ENCODE peak calls at places on chromosomes 4 and X, in four cellular contexts. W is GM12878, V is K562, N is HepG2. D is an unnamed sample.

GRCh38 chr4:91448668-91449330 is 855.0 kb upstream of the GRID2 start:
- DNase-seq in W (no peak), N (no peak), V (no peak), D (no peak)

GRCh38 chr4:153432971-153433752 is 33.0 kb upstream of the TMEM131L start:
- DNase-seq in N (peak), V (peak), W (peak), D (no peak)

GRCh38 chrX:50471390-50471789 is 765 bp upstream of the DGKK start:
- DNase-seq in V (no peak), N (no peak), W (no peak), D (peak)

GRCh38 chr4:138308421-138308820 is 66.3 kb upstream of the SLC7A11 start:
- DNase-seq in W (no peak), V (no peak), N (no peak), D (no peak)

GRCh38 chr4:52103314-52103713 is 52.2 kb downstream of the SPATA18 start:
- DNase-seq in V (no peak), N (no peak), W (no peak), D (peak)

GRCh38 chr4:180828455-180829018 is 1414.7 kb upstream of the TENM3 start:
- DNase-seq in W (no peak), N (peak), V (no peak), D (peak)

GRCh38 chr4:2902126-2902525 is 58.5 kb downstream of the ADD1 start:
- DNase-seq in V (no peak), W (no peak), N (no peak), D (no peak)

GRCh38 chr4:138111462-138112000 is 130.6 kb downstream of the SLC7A11 start:
- DNase-seq in W (no peak), V (no peak), N (peak), D (no peak)

GRCh38 chr4:118941799-118942198 is 53.1 kb downstream of the SYNPO2 start:
- DNase-seq in N (no peak), W (no peak), V (no peak), D (no peak)

GRCh38 chr4:118947095-118947494 is 58.4 kb downstream of the SYNPO2 start:
- DNase-seq in W (no peak), V (no peak), N (no peak), D (no peak)

GRCh38 chr4:118941149-118941548 is 52.5 kb downstream of the SYNPO2 start:
- DNase-seq in V (no peak), N (peak), W (no peak), D (no peak)

GRCh38 chr4:118939169-118939779 is 50.6 kb downstream of the SYNPO2 start:
- DNase-seq in N (no peak), W (no peak), V (no peak), D (no peak)

GRCh38 chr4:118942465-118942864 is 53.8 kb downstream of the SYNPO2 start:
- DNase-seq in V (no peak), N (no peak), W (no peak), D (peak)
- TF ChIP-seq JUND in V (no peak), N (no peak), W (no peak), D (peak)

GRCh38 chr4:7978489-7978888 is 38.8 kb upstream of the AFAP1 start:
- DNase-seq in V (no peak), N (no peak), W (no peak), D (no peak)

GRCh38 chr4:7978907-7979651 is 39.4 kb upstream of the AFAP1 start:
- DNase-seq in N (no peak), V (no peak), W (no peak), D (no peak)

GRCh38 chr4:7981738-7982394 is 42.2 kb upstream of the AFAP1 start:
- DNase-seq in V (no peak), N (no peak), W (no peak), D (no peak)

GRCh38 chr4:7980036-7980435 is 40.4 kb upstream of the AFAP1 start:
- DNase-seq in W (no peak), V (no peak), N (no peak), D (no peak)

GRCh38 chr4:7979652-7979968 is 39.9 kb upstream of the AFAP1 start:
- DNase-seq in W (no peak), V (no peak), N (no peak), D (no peak)
- TF ChIP-seq RAD21 in W (no peak), V (no peak), N (no peak), D (no peak)

GRCh38 chr4:133148690-133149363 is at the start of gene PCDH10:
- DNase-seq in W (no peak), N (peak), V (peak), D (peak)

GRCh38 chr4:133149364-133149695 is 236 bp downstream of the PCDH10 start:
- DNase-seq in W (no peak), N (no peak), V (no peak), D (no peak)

GRCh38 chr4:133147365-133147821 is 1.7 kb upstream of the PCDH10 start:
- DNase-seq in V (no peak), N (no peak), W (no peak), D (no peak)

GRCh38 chr4:133146574-133147198 is 2.4 kb upstream of the PCDH10 start:
- DNase-seq in N (peak), V (peak), W (no peak), D (peak)

GRCh38 chr4:133147922-133148689 is 988 bp upstream of the PCDH10 start:
- DNase-seq in V (no peak), W (no peak), N (no peak), D (peak)
- TF ChIP-seq CHD2 in V (no peak), W (no peak), N (no peak), D (no peak)

DNA sequence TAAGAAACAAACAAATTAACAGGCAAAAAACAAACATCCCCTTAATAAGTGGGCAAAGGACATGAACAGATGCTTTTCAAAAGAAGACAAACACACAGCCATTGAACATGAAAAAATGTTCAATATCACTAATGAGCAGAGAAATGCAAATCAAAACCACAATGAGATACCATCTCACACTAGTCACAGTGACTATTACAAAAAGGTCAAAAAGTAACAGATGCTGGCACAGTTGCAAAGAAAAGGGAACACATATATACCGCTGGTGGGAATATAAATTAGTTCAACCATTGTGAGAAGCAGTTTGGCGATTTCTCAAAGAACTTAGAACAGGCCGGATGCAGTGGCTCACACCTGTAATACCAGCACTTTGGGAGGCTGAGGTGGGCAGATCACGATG is 146.1 kb upstream of the NEIL3 start:
- DNase-seq in V (no peak), W (no peak), N (no peak), D (no peak)
- TF ChIP-seq JUND in V (no peak), W (no peak), N (no peak), D (no peak)

DNA sequence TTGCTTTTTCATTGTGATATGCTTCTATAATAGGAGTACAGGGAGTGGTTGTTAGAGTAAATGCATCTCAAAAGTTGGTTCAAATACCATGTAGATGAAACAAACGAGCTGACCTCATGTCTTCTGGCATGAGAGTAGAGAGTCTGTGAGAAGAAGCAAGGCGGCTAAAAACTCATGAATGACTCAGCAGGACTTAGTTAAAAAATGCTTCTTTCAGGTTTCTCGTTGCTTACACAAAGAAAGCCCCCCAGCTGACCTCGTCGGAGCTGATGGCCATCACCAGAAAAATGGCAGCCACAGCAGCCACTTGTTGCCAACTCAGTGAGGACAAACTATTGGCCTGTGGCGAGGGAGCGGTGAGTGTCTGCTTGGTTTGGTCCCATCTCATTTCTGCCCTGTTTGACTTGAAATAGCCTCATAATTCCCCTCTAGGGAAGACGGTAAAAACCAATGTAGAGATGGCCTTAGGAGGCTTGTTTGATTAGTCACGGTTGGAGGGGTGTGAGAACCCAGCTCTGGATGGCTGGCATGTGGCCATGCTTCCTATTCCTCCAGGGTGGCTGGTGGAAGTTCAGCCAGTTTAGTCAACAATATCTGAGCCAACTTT is 14.5 kb downstream of the AFP start:
- DNase-seq in W (no peak), N (no peak), V (peak), D (no peak)
- TF ChIP-seq RAD21 in W (no peak), N (no peak), V (no peak), D (no peak)

DNA sequence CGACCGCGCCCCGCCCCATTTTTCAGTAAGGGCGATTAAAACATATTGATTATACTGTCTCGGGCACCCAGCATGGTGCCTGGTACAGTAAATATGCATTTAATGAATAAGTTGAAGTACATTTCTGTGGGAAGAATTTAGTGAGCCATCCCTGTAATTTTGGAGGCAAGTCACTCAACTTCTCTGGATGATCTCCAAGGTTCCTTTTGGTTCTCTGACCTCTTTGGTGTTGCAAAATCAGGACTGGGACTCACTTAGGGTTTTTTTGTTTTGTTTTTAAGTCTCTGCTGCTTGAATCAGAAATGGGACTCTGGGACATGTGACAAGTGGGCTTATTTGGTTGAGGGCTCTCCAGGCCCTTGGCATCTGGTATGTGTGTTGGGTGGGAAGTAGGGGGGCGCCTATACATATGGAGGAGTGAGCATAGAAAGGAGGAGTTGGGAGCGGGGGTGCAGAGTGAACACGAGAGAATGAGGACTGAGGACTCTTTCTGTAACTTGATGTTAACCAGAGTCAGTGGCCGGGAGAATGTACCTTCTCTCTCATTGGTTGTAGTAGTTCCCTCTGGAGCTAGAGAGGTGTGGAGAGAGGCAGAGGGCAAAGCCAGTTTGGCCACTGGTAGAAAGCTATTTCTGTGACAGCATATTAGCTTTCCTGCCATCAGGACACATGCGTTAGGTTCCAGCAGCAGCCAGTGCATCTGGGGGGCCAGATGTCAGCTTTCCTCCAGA is 1.9 kb downstream of the ARHGAP10 start:
- DNase-seq in V (no peak), N (no peak), W (no peak), D (peak)
- TF ChIP-seq CHD2 in V (no peak), N (no peak), W (no peak), D (no peak)

D was measured in SK-N-SH.